ENCODE peak calls at places on chromosomes 7 and 10, in four cellular contexts. M is breast epithelium, R is K562, Z is GM23338. C is an unnamed sample.
A peak's percentile ranks its signal among the peaks of the same experiment; 100 is the strongest.

GRCh38 chr10:99431190-99431549 is 746 bp upstream of the GOT1 start:
- DNase-seq in M (peak; percentile 61), R (peak; percentile 23), Z (peak; percentile 68), C (no peak)

GRCh38 chr10:66747451-66747850 is 178.4 kb upstream of the LRRTM3 start:
- DNase-seq in M (no peak), R (no peak), Z (no peak), C (no peak)

GRCh38 chr10:121002586-121003205 is 151.5 kb downstream of the WDR11 start:
- DNase-seq in M (no peak), R (no peak), Z (no peak), C (no peak)

GRCh38 chr7:151754142-151754590 is 122.7 kb downstream of the PRKAG2 start:
- DNase-seq in M (peak; percentile 90), R (peak; percentile 76), Z (peak; percentile 95), C (no peak)

GRCh38 chr7:54159088-54159487 is 383.1 kb upstream of the VSTM2A start:
- DNase-seq in M (no peak), R (no peak), Z (no peak), C (no peak)

GRCh38 chr10:115050375-115050960 is 42.7 kb upstream of the ATRNL1 start:
- DNase-seq in M (no peak), R (no peak), Z (no peak), C (peak; percentile 60)

GRCh38 chr10:110522365-110522988 is 24.8 kb downstream of the DUSP5 start:
- DNase-seq in M (no peak), R (no peak), Z (no peak), C (no peak)

GRCh38 chr7:21429021-21429420 is 1.1 kb downstream of the SP4 start:
- DNase-seq in M (no peak), R (peak; percentile 13), Z (no peak), C (no peak)

GRCh38 chr10:79229830-79230562 is 117.3 kb upstream of the PPIF start:
- DNase-seq in M (no peak), R (no peak), Z (peak; percentile 87), C (no peak)

GRCh38 chr10:76950354-76950753 is 687.3 kb downstream of the KCNMA1 start:
- DNase-seq in M (no peak), R (no peak), Z (no peak), C (no peak)

GRCh38 chr10:101000602-101000991 is 989 bp downstream of the LZTS2 start:
- DNase-seq in M (no peak), R (no peak), Z (no peak), C (no peak)

GRCh38 chr10:34578468-34578867 is 236.6 kb downstream of the PARD3 start:
- DNase-seq in M (no peak), R (no peak), Z (no peak), C (no peak)

GRCh38 chr10:16611037-16611436 is 89.4 kb upstream of the C1QL3 start:
- DNase-seq in M (no peak), R (no peak), Z (no peak), C (no peak)

GRCh38 chr10:98469532-98469931 is 22.8 kb upstream of the HPS1 start:
- DNase-seq in M (no peak), R (no peak), Z (no peak), C (peak; percentile 50)

GRCh38 chr10:31317652-31318381 is 1.2 kb upstream of the ZEB1 start:
- DNase-seq in M (peak; percentile 46), R (peak; percentile 49), Z (no peak), C (peak; percentile 91)

GRCh38 chr10:89419548-89419947 is 5.2 kb downstream of the IFIT5 start:
- DNase-seq in M (no peak), R (peak; percentile 24), Z (peak; percentile 59), C (no peak)

GRCh38 chr10:96843823-96844222 is 11.7 kb downstream of the LCOR start:
- DNase-seq in M (no peak), R (no peak), Z (no peak), C (no peak)

GRCh38 chr10:60238408-60239100 is 151.1 kb downstream of the ANK3 start:
- DNase-seq in M (no peak), R (no peak), Z (peak; percentile 74), C (no peak)

GRCh38 chr10:124743188-124744046 is 761 bp downstream of the FAM53B start:
- DNase-seq in M (no peak), R (peak; percentile 46), Z (peak; percentile 50), C (peak; percentile 92)

GRCh38 chr10:132652936-132653590 is 115.5 kb downstream of the INPP5A start:
- DNase-seq in M (no peak), R (no peak), Z (no peak), C (no peak)

GRCh38 chr7:131604841-131605279 is 48.4 kb upstream of the PODXL start:
- DNase-seq in M (no peak), R (no peak), Z (peak; percentile 85), C (no peak)

GRCh38 chr10:30857803-30858202 is 173.9 kb downstream of the ZNF438 start:
- DNase-seq in M (peak; percentile 54), R (no peak), Z (no peak), C (peak; percentile 95)

GRCh38 chr10:124354411-124355382 is 64.0 kb downstream of the OAT start:
- DNase-seq in M (no peak), R (peak; percentile 68), Z (peak; percentile 27), C (no peak)

GRCh38 chr10:59748834-59749233 is 4.4 kb downstream of the MRLN start:
- DNase-seq in M (no peak), R (no peak), Z (no peak), C (peak; percentile 42)

GRCh38 chr10:89593043-89593442 is 52.0 kb downstream of the PANK1 start:
- DNase-seq in M (no peak), R (no peak), Z (no peak), C (no peak)

GRCh38 chr7:21169667-21170605 is 257.9 kb upstream of the SP4 start:
- DNase-seq in M (no peak), R (no peak), Z (peak; percentile 95), C (no peak)

GRCh38 chr7:66845382-66846095 is 75.5 kb upstream of the TMEM248 start:
- DNase-seq in M (no peak), R (peak; percentile 50), Z (no peak), C (no peak)

GRCh38 chr7:37390149-37390548 is 58.5 kb downstream of the ELMO1 start:
- DNase-seq in M (no peak), R (no peak), Z (peak; percentile 57), C (no peak)

DNA sequence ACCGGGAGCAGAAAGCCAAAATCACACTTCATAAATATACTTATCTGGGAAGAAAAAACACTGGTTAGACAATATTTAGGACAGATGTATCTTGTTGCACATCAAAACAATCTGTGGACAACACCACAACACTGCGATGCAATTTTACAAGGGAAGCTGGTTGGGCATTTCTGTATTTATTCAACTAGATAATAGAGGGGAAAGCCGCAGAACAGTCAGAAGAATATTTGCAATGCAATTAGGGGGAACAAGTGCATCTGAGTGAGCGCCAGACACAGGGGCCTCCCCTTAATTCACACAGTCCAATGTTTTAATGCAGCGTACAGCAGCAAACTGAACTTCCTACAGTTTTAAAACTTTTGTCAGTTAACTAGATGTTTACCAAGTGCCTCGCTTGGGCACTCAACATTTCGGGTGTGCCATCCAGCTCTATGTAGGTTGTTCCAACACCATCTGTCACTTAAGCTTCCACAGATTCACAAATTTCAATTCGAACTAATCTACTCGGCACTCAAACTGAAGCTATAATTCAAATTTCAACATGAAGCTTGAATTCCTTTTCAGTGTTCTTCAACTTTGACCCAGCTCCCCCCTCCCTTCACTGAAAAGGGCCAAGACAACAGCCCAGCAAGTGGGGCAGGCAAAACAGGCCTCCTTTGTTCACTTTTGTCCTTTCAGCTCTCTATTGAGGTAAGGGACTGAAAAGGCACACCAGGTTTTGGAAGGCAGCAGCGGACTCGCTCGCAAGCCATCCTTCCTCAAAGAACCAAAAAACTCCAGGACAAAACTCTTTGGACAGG is 7.3 kb downstream of the NRCAM start:
- DNase-seq in M (no peak), R (no peak), Z (peak; percentile 52), C (no peak)
- H3K4me1 ChIP-seq in M (no peaks in the 10 kb centered on the region), R (no peaks in the 10 kb centered on the region), Z (peaks cover 14% of the 10 kb centered on the region), C (no peaks in the 10 kb centered on the region)

DNA sequence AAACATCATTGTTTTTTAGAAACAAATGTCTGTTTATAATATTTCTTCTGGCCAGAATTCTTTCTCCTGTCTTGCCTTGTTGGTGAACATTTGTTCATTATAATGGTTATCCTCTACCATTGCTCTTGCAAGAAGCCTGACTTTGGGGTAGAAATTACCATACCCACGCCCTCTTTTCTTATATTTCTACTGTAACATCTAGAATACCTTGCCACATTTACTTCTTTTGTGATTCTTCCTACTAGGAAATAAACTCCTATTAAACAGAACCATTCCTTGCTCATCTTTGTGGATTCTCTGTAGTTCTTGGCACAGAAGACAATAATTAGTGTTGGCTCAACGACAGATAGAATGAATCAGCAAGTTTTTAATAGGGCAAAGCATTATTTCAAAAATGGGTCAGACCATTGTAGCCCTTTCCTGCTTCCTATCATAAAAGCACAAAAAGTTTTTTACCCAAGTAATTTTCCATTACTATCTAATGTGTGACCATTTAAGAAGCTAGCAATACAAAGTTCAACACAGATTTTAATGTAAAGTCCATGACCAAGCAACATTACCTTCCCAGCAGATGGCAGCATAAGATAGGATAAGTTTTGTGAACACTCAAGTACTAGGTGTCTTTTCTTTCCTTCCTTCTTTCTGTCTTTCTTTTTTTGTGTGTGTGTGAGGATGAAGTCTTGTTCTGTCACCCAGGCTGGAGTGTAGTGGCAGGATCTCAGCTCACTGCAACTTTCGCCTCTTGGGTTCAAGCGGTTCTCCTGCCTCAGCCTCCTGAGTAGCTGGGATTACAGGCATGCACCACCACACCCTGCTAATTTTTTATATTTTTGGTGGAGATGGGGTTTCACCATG is 270.4 kb downstream of the HGF start:
- DNase-seq in M (no peak), R (no peak), Z (peak; percentile 87), C (no peak)
- TF ChIP-seq POLR2AphosphoS5 in M (no peak), R (no peak), Z (no peak), C (peak; percentile 50)

GRCh38 chr7:117041007-117041406 is 87.7 kb downstream of the ST7 start:
- DNase-seq in M (no peak), R (no peak), Z (no peak), C (no peak)

GRCh38 chr7:117036034-117036669 is 82.9 kb downstream of the ST7 start:
- DNase-seq in M (no peak), R (no peak), Z (no peak), C (no peak)

GRCh38 chr7:117035463-117035862 is 82.2 kb downstream of the ST7 start:
- DNase-seq in M (no peak), R (no peak), Z (no peak), C (no peak)

GRCh38 chr7:117036836-117037235 is 83.5 kb downstream of the ST7 start:
- DNase-seq in M (no peak), R (no peak), Z (peak; percentile 17), C (no peak)

DNA sequence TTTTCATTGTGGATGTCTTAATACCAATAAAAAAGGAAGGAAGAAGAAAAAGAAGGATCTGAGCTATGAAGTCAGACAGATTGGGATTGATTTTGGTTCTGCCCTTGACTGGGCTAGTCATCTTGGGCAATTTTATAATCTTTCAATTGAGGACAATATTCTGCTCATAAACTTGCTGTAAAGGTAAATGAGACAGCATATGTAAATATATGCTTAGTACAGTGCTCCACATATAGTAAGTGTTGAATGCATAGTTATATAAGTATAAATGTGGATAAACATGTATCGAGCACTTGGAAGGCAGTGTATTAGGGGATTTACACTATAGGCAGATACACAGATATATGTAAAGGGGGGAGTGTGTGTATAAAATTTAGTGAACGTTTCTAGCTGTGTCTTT is 85.1 kb downstream of the ST7 start:
- DNase-seq in M (no peak), R (no peak), Z (no peak), C (no peak)
- H3K4me1 ChIP-seq in M (no peaks in the 10 kb centered on the region), R (no peaks in the 10 kb centered on the region), Z (peaks cover 6% of the 10 kb centered on the region), C (peaks cover 55% of the 10 kb centered on the region)

GRCh38 chr10:84226616-84227015 is 1.3 kb upstream of the LRIT2 start:
- DNase-seq in M (no peak), R (no peak), Z (no peak), C (no peak)

GRCh38 chr10:84227810-84228209 is 2.5 kb upstream of the LRIT2 start:
- DNase-seq in M (no peak), R (no peak), Z (no peak), C (no peak)

GRCh38 chr10:84232376-84232775 is 7.0 kb upstream of the LRIT2 start:
- DNase-seq in M (no peak), R (no peak), Z (no peak), C (no peak)

GRCh38 chr10:84233940-84234339 is 7.4 kb downstream of the LRIT1 start:
- DNase-seq in M (no peak), R (no peak), Z (no peak), C (no peak)

GRCh38 chr10:84230359-84230758 is 5.0 kb upstream of the LRIT2 start:
- DNase-seq in M (peak; percentile 77), R (no peak), Z (no peak), C (no peak)
- TF ChIP-seq POLR2AphosphoS5 in M (no peak), R (no peak), Z (no peak), C (no peak)

C was measured in esophagus muscularis mucosa.